ENCODE peak calls at places on chromosomes 4 and X, in eight cellular contexts. I is right atrium auricular region, B is transverse colon, E is neural progenitor cell, M is stomach, L is A549, S is RWPE2, F is PC-3. K is an unnamed sample.
A peak's percentile ranks its signal among the peaks of the same experiment; 100 is the strongest.

GRCh38 chrX:146481735-146482134 is 327.8 kb upstream of the CXorf51B start:
- DNase-seq in E (peak; percentile 3), M (no peak), B (no peak), F (no peak), L (no peak), I (no peak), S (no peak), K (no peak)

GRCh38 chr4:150828159-150828558 is 186.9 kb downstream of the LRBA start:
- DNase-seq in L (no peak), B (peak; percentile 25), M (no peak), I (no peak), E (no peak), F (no peak), S (no peak), K (peak; percentile 15)

GRCh38 chr4:168645933-168646768 is 149.3 kb downstream of the PALLD start:
- DNase-seq in F (no peak), B (no peak), E (no peak), L (no peak), M (no peak), S (no peak), I (no peak), K (no peak)

GRCh38 chr4:102299708-102300107 is 45.6 kb downstream of the SLC39A8 start:
- DNase-seq in B (no peak), S (no peak), F (peak; percentile 55), M (peak; percentile 26), I (peak; percentile 69), E (peak; percentile 72), L (peak; percentile 62), K (no peak)

GRCh38 chrX:38879631-38880220 is 78.5 kb downstream of the MID1IP1 start:
- DNase-seq in F (peak; percentile 66), M (peak; percentile 32), E (no peak), S (no peak), B (peak; percentile 46), L (no peak), I (no peak), K (no peak)

GRCh38 chr4:102263024-102263787 is 82.1 kb downstream of the SLC39A8 start:
- DNase-seq in L (peak; percentile 66), E (peak; percentile 66), F (peak; percentile 80), S (no peak), B (no peak), I (no peak), M (no peak), K (no peak)

GRCh38 chrX:106952988-106953387 is 32.8 kb downstream of the CLDN2 start:
- DNase-seq in L (peak; percentile 32), B (no peak), E (no peak), I (no peak), F (peak; percentile 49), S (no peak), M (no peak), K (no peak)

GRCh38 chr4:136796953-136797352 is 735.3 kb downstream of the PCDH18 start:
- DNase-seq in M (no peak), B (no peak), E (no peak), I (no peak), L (no peak), S (no peak), F (no peak), K (no peak)

GRCh38 chr4:82629238-82630000 is 67.6 kb upstream of the TMEM150C start:
- DNase-seq in L (no peak), S (no peak), E (no peak), B (no peak), M (no peak), F (no peak), I (no peak), K (no peak)

GRCh38 chrX:49249616-49250015 is 14.3 kb downstream of the CCDC22 start:
- DNase-seq in E (no peak), F (no peak), S (no peak), I (no peak), B (no peak), M (no peak), L (no peak), K (no peak)

GRCh38 chrX:111447298-111447697 is 35.3 kb upstream of the DCX start:
- DNase-seq in E (peak; percentile 81), B (no peak), F (peak; percentile 22), S (no peak), L (peak; percentile 16), I (no peak), M (no peak), K (no peak)

GRCh38 chrX:135425566-135425965 is 3.8 kb downstream of the SMIM10L2A start:
- DNase-seq in B (no peak), E (no peak), F (no peak), M (no peak), S (no peak), L (no peak), I (no peak), K (no peak)

GRCh38 chrX:136209016-136209738 is 42.0 kb downstream of the MAP7D3 start:
- DNase-seq in S (no peak), M (peak; percentile 44), E (peak; percentile 44), I (no peak), B (peak; percentile 45), L (peak; percentile 43), F (peak; percentile 50), K (peak; percentile 11)

GRCh38 chr4:10118355-10119004 is 1.9 kb upstream of the WDR1 start:
- DNase-seq in E (no peak), I (no peak), M (no peak), F (no peak), L (no peak), S (no peak), B (no peak), K (no peak)

DNA sequence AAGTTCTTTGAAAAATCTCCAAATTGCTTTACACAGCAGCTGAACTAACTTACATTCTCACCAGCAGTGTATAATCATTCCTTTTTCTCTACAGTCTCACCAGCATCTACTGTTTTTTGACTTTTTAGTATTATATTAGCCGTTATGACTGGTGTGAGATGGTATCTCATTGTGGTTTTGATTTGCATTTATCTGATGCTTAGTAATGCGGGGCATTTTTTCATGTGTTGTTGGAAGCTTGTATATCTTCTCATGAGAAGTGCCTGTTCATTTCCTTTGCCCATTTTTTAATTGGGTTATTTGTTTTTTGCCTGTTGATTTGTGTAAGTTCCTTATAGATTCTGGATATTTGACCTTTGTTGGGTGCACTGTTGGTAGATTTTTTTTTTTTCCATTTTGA is 931.7 kb downstream of the CENPC start:
- DNase-seq in S (no peak), B (no peak), L (no peak), M (no peak), I (no peak), F (no peak), E (no peak), K (no peak)
- H3K9me3 ChIP-seq in S (peaks cover 2% of the 10 kb centered on the region), B (no peaks in the 10 kb centered on the region), L (peaks cover 6% of the 10 kb centered on the region), M (peaks cover 27% of the 10 kb centered on the region), I (peaks cover 24% of the 10 kb centered on the region), F (peaks cover 12% of the 10 kb centered on the region), E (no peaks in the 10 kb centered on the region), K (no peaks in the 10 kb centered on the region)

GRCh38 chrX:47597222-47597621 is 15.0 kb downstream of the TIMP1 start:
- DNase-seq in I (no peak), E (no peak), B (no peak), L (no peak), F (no peak), S (no peak), M (no peak), K (no peak)

GRCh38 chrX:47590984-47591383 is 8.7 kb downstream of the TIMP1 start:
- DNase-seq in I (no peak), L (no peak), B (no peak), F (no peak), M (no peak), E (no peak), S (no peak), K (no peak)

DNA sequence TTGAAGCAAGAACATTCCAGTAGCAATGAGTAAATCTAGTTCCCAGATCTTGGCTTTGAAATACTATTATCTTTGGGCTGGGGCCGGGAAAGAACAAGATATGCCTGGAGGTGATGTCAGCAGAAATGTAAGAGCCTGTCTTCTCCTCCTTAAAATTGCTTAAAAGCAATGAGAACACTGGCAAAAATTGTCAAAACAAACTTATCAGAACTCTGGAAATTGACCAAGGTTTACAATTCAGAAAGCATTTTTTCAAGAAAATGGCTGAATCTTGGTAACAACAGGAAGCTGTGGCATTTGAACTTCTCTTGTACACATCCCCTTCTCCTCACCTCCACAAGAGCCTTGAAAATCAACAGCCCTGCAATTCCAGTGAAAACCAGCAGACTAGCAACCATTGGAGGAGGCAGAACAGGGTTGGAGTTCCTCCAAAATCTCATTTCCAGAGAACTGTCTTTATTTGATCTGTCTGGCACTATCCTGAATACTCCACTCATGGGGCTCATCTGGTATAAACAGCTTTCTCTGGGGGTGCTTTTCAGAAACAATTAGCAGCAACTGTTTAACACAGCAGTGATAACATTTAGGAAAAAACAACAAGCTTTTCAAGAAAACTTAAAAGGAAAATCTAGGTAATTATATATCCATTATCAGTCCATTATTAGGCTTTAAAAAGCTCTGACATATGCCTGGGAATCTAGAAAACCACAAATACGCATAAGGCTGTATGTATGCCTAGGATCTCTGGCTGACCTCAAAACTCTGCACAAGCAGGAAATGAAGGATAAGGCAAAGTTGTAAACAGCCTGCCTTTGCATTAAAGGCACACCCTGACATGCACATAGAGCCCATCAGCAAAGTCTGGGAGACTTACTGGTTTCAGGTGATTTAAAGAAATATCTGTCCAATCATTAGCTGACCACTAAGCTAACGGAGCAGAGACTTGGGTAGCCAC is 13.7 kb downstream of the TIMP1 start:
- DNase-seq in S (no peak), F (no peak), B (no peak), E (no peak), I (no peak), M (no peak), L (no peak), K (no peak)
- H3K9me3 ChIP-seq in S (no peaks in the 10 kb centered on the region), F (no peaks in the 10 kb centered on the region), B (no peaks in the 10 kb centered on the region), E (no peaks in the 10 kb centered on the region), I (peaks cover 44% of the 10 kb centered on the region), M (peaks cover 44% of the 10 kb centered on the region), L (no peaks in the 10 kb centered on the region), K (peaks cover 7% of the 10 kb centered on the region)

DNA sequence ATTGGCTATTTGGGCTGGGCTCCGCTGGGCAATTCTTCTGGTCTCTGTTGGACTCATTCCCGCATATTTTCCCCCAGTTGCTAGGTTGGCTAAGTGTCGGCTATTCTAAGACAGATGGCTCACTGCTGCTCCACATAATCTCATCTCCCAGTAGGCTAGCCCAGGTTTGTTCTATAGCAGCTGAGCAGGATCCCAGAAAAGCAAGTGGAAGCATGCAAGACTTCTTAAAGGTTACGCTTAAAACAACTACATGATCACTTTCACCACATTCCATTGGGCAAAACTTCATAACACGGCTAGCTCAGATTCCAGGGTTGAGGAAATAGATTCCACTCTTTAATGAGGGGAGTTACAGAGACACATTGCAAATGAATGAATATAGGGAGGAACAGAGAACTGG is 12.9 kb upstream of the RAB33B start:
- DNase-seq in B (no peak), L (no peak), E (no peak), S (no peak), M (no peak), I (no peak), F (no peak), K (no peak)
- H3K9me3 ChIP-seq in B (peaks cover 10% of the 10 kb centered on the region), L (peaks cover 20% of the 10 kb centered on the region), E (peaks cover 4% of the 10 kb centered on the region), S (peaks cover 13% of the 10 kb centered on the region), M (peaks cover 12% of the 10 kb centered on the region), I (peaks cover 24% of the 10 kb centered on the region), F (no peaks in the 10 kb centered on the region), K (no peaks in the 10 kb centered on the region)

DNA sequence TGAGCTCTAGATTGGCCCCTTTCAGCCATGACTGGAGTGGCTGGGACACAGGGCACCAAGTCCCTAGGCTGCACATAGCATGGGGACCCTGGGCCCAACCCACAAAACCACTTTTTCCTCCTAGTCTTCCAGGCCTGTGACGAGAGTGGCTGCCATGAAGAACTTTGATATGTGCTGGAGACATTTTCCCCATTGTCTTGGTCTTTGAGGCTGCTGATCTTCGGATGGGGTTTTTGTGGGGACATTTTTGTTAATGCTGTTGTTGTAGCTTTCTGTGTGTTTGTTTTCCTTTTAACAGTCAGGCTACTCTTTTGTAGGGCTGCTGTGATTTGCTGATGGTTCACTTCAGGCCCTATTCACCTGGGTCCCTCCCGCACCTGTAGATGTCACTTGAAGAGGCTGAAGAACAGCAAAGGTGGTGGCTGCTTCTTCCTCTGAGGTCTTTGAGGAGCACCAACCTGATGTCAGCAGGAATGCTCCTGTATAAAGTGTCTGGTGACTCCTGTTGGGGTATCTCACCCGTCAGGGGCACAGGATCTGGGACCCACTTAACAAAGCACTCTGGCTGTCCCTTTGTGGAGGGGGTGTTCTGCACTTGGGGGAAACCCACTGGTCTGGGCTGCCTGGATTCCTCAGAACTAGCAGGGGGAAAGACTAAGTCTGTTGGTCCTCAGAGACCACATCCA is 49.6 kb upstream of the GRID2 start:
- DNase-seq in E (no peak), L (no peak), I (no peak), F (no peak), S (no peak), M (no peak), B (no peak), K (no peak)
- H3K9me3 ChIP-seq in E (no peaks in the 10 kb centered on the region), L (no peaks in the 10 kb centered on the region), I (peaks cover 8% of the 10 kb centered on the region), F (no peaks in the 10 kb centered on the region), S (no peaks in the 10 kb centered on the region), M (peaks cover 18% of the 10 kb centered on the region), B (no peaks in the 10 kb centered on the region), K (no peaks in the 10 kb centered on the region)

K was measured in T-helper 17 cell.